ENCODE peak calls at places on chromosomes 2 and 18, in four cellular contexts. One of them, this sample, is unnamed. For H3K4me1, the result is how much of the 10 kb centered on the place peaks cover.

GRCh38 chr2:1591461-1591770 is 152.9 kb downstream of the PXDN start:
- DNase-seq in tibial nerve: no peak
- DNase-seq in A549: no peak
- DNase-seq in transverse colon: no peak
- DNase-seq in this sample: no peak

GRCh38 chr2:176613358-176614032 is 344.3 kb downstream of the MTX2 start:
- DNase-seq in A549: no peak
- DNase-seq in tibial nerve: no peak
- DNase-seq in transverse colon: no peak
- DNase-seq in this sample: no peak

GRCh38 chr2:161416633-161417427 is 733 bp downstream of the TBR1 start:
- DNase-seq in A549: no peak
- DNase-seq in tibial nerve: no peak
- DNase-seq in transverse colon: no peak
- DNase-seq in this sample: no peak

GRCh38 chr18:10099539-10100140 is 185.8 kb downstream of the VAPA start:
- DNase-seq in transverse colon: no peak
- DNase-seq in A549: no peak
- DNase-seq in tibial nerve: no peak
- DNase-seq in this sample: no peak

GRCh38 chr2:150191349-150191748 is 296.1 kb downstream of the RND3 start:
- DNase-seq in tibial nerve: no peak
- DNase-seq in A549: no peak
- DNase-seq in transverse colon: no peak
- DNase-seq in this sample: no peak

GRCh38 chr2:19214682-19215391 is 143.6 kb downstream of the OSR1 start:
- DNase-seq in A549: no peak
- DNase-seq in transverse colon: no peak
- DNase-seq in tibial nerve: no peak
- DNase-seq in this sample: peak

GRCh38 chr18:62982600-62983251 is 267.4 kb downstream of the PHLPP1 start:
- DNase-seq in tibial nerve: peak
- DNase-seq in transverse colon: peak
- DNase-seq in A549: peak
- DNase-seq in this sample: no peak

GRCh38 chr2:210558708-210559107 is 2.3 kb downstream of the CPS1 start:
- DNase-seq in transverse colon: no peak
- DNase-seq in tibial nerve: no peak
- DNase-seq in A549: peak
- DNase-seq in this sample: no peak

GRCh38 chr2:30230479-30230854 is 867 bp upstream of the LBH start:
- DNase-seq in tibial nerve: no peak
- DNase-seq in A549: no peak
- DNase-seq in transverse colon: no peak
- DNase-seq in this sample: no peak

GRCh38 chr18:4096501-4096900 is 358.6 kb downstream of the DLGAP1 start:
- DNase-seq in transverse colon: no peak
- DNase-seq in tibial nerve: no peak
- DNase-seq in A549: peak
- DNase-seq in this sample: no peak

GRCh38 chr2:129780316-129781282 is 198.9 kb upstream of the RAB6C start:
- DNase-seq in tibial nerve: no peak
- DNase-seq in A549: no peak
- DNase-seq in transverse colon: no peak
- DNase-seq in this sample: no peak

GRCh38 chr18:65938592-65939372 is 188.0 kb downstream of the CDH7 start:
- DNase-seq in A549: peak
- DNase-seq in tibial nerve: no peak
- DNase-seq in transverse colon: peak
- DNase-seq in this sample: no peak

GRCh38 chr2:42573256-42573655 is 4.8 kb downstream of the MTA3 start:
- DNase-seq in tibial nerve: no peak
- DNase-seq in A549: no peak
- DNase-seq in transverse colon: no peak
- DNase-seq in this sample: no peak

GRCh38 chr2:222743263-222743865 is 71.9 kb downstream of the MOGAT1 start:
- DNase-seq in transverse colon: peak
- DNase-seq in tibial nerve: no peak
- DNase-seq in A549: no peak
- DNase-seq in this sample: no peak

GRCh38 chr2:42794271-42795046 is 2.1 kb upstream of the HAAO start:
- DNase-seq in A549: peak
- DNase-seq in tibial nerve: no peak
- DNase-seq in transverse colon: peak
- DNase-seq in this sample: no peak

GRCh38 chr18:13503839-13504238 is 222.5 kb downstream of the FAM210A start:
- DNase-seq in tibial nerve: no peak
- DNase-seq in transverse colon: peak
- DNase-seq in A549: no peak
- DNase-seq in this sample: no peak

GRCh38 chr2:137886432-137886831 is 77.8 kb upstream of the HNMT start:
- DNase-seq in A549: peak
- DNase-seq in transverse colon: no peak
- DNase-seq in tibial nerve: no peak
- DNase-seq in this sample: no peak

GRCh38 chr18:62716679-62717058 is 1.3 kb downstream of the PHLPP1 start:
- DNase-seq in transverse colon: peak
- DNase-seq in tibial nerve: no peak
- DNase-seq in A549: peak
- DNase-seq in this sample: no peak

GRCh38 chr2:222973237-222973636 is 78.8 kb upstream of the KCNE4 start:
- DNase-seq in A549: no peak
- DNase-seq in tibial nerve: no peak
- DNase-seq in transverse colon: no peak
- DNase-seq in this sample: peak

GRCh38 chr18:65468881-65469280 is 281.9 kb upstream of the CDH7 start:
- DNase-seq in tibial nerve: no peak
- DNase-seq in transverse colon: no peak
- DNase-seq in A549: no peak
- DNase-seq in this sample: no peak

GRCh38 chr2:95531254-95531771 is 46.8 kb upstream of the TRIM43B start:
- DNase-seq in A549: no peak
- DNase-seq in transverse colon: no peak
- DNase-seq in tibial nerve: no peak
- DNase-seq in this sample: no peak
- H3K27ac ChIP-seq in A549: no peak
- H3K27ac ChIP-seq in transverse colon: no peak
- H3K27ac ChIP-seq in tibial nerve: no peak
- H3K27ac ChIP-seq in this sample: no peak

GRCh38 chr2:239152916-239153305 is 247.9 kb downstream of the HDAC4 start:
- DNase-seq in transverse colon: no peak
- DNase-seq in A549: no peak
- DNase-seq in tibial nerve: no peak
- DNase-seq in this sample: no peak

GRCh38 chr2:239149501-239149900 is 251.3 kb downstream of the HDAC4 start:
- DNase-seq in transverse colon: no peak
- DNase-seq in tibial nerve: peak
- DNase-seq in A549: no peak
- DNase-seq in this sample: no peak

GRCh38 chr2:239152239-239152915 is 248.4 kb downstream of the HDAC4 start:
- DNase-seq in tibial nerve: peak
- DNase-seq in A549: no peak
- DNase-seq in transverse colon: no peak
- DNase-seq in this sample: no peak

GRCh38 chr2:239150125-239151011 is 250.5 kb downstream of the HDAC4 start:
- DNase-seq in tibial nerve: peak
- DNase-seq in transverse colon: no peak
- DNase-seq in A549: no peak
- DNase-seq in this sample: no peak

DNA sequence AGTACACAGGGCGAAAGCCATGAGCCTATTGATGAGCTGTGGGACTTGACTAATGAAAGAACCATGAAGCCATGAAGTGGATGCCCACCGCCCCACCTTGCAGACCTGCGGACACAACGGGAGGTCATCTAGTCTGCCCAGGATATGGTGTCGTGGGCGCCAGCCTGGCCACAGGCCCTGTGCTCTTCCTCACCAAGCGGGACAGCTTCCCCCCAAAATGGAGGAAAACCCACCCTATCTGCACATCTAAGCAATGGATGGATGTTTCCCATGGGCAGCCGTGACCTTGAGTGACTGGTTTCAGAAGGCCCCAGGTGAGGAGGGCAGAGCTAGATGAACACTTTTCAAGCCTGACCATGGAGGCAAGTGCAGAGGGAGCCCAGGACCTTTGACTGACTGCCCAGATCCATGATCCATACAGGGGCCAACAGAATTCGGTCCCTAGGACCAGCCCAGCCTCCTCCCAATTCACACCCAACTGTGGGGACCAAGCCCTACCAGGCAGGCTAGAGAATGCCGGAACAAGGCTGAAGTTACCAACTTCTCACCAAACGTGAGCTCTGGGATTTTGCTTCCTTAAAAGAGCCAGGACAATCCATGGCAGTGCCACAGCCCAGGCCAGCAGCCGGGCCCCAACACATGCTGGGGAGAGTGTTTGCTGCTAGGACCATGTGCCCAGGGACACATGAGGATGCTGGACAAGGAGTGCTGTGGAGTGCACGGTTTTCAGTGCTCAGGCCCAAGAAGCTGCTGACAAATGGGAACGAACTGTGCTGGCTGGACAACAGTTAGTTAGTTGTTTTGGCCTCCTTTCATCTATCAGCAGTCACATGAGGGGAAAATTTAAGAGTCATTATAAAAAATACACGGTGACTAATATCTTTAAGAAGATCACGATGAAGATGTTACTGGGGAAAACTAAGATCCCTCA is 249.4 kb downstream of the HDAC4 start:
- DNase-seq in transverse colon: peak
- DNase-seq in A549: no peak
- DNase-seq in tibial nerve: peak
- DNase-seq in this sample: no peak
- TF ChIP-seq EP300 in transverse colon: peak
- TF ChIP-seq EP300 in A549: no peak
- TF ChIP-seq EP300 in tibial nerve: peak
- TF ChIP-seq EP300 in this sample: peak

DNA sequence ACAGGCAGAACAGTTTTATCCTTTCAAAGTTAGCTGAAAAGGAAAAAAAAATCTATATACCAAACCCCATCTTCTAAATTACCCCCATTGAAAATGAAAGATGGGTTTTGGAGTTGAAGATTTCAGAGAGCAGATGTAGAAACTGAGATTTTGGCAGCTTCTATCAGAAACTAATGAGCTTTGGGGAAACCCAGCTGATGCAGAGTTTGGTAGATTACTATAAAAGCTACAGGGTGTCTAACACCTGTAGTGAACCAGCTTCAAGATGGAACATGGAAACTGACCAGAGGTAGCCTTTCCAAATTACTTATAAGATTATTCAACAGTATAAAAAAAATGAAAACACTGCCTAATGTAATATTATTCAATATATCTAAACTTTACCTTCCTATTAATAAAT is 583.1 kb downstream of the XIRP2 start:
- DNase-seq in tibial nerve: no peak
- DNase-seq in A549: no peak
- DNase-seq in transverse colon: no peak
- DNase-seq in this sample: no peak
- H3K4me1 ChIP-seq in tibial nerve: under half
- H3K4me1 ChIP-seq in A549: under half
- H3K4me1 ChIP-seq in transverse colon: under half
- H3K4me1 ChIP-seq in this sample: under half

DNA sequence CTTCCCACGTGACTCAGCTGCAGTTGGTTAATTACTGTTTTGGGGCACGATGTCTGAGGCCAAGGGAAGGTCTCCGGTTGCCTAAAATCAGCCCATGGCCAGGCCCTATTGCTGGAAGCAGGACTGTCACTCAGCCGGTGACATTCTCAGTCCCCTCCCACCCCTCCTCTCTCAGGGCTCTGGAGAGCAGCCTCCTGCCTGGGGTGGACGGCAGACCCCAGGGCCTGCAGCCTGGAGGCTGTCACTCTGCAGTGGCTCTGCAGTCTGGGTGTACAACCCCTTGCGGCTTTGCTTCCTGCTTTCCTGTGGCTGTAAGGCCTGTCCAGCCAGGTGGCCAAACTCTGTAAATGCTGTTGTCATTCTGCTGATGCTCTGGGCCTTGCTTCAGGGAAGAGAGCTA is 32.8 kb downstream of the ZBTB7C start:
- DNase-seq in A549: no peak
- DNase-seq in transverse colon: no peak
- DNase-seq in tibial nerve: no peak
- DNase-seq in this sample: no peak
- H3K27ac ChIP-seq in A549: no peak
- H3K27ac ChIP-seq in transverse colon: no peak
- H3K27ac ChIP-seq in tibial nerve: no peak
- H3K27ac ChIP-seq in this sample: no peak

GRCh38 chr2:158060862-158061435 is 40.7 kb upstream of the UPP2 start:
- DNase-seq in transverse colon: no peak
- DNase-seq in tibial nerve: no peak
- DNase-seq in A549: no peak
- DNase-seq in this sample: no peak

GRCh38 chr2:158061763-158062162 is 39.9 kb upstream of the UPP2 start:
- DNase-seq in A549: no peak
- DNase-seq in transverse colon: no peak
- DNase-seq in tibial nerve: no peak
- DNase-seq in this sample: no peak

GRCh38 chr2:158060160-158060861 is 41.4 kb upstream of the UPP2 start:
- DNase-seq in transverse colon: no peak
- DNase-seq in tibial nerve: no peak
- DNase-seq in A549: no peak
- DNase-seq in this sample: no peak

GRCh38 chr2:158052761-158053160 is 48.9 kb upstream of the UPP2 start:
- DNase-seq in A549: no peak
- DNase-seq in tibial nerve: no peak
- DNase-seq in transverse colon: no peak
- DNase-seq in this sample: peak

DNA sequence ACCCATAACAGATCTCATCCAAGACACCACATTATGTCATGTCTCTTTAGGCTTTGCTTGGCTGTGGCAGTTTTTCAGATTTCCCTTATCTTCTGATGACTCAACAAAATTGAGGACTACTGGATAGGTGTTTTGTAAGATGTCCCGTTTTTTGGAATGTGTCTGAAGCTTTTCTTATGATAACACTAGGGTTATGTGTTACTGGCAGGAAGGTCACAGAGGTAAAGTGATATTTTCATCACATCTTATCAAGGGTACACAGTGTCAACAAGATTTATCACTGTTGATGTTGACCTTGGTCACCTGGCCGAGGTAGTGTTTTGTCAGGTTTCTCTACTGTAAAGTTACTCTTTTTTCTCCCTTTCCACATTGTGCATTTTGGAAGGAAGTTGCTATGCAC is 44.8 kb upstream of the UPP2 start:
- DNase-seq in tibial nerve: no peak
- DNase-seq in transverse colon: no peak
- DNase-seq in A549: no peak
- DNase-seq in this sample: no peak
- TF ChIP-seq EP300 in tibial nerve: no peak
- TF ChIP-seq EP300 in transverse colon: no peak
- TF ChIP-seq EP300 in A549: no peak
- TF ChIP-seq EP300 in this sample: no peak

This sample was measured in esophagus muscularis mucosa.